ENCODE peak calls at places on chromosome 2, in ten cellular contexts. P, T, X, A, N, G, S, V, Z and L are unnamed samples. For H3K9me3, the result is how much of the 10 kb centered on the place peaks cover.

GRCh38 chr2:218811382-218811781 is 20.2 kb downstream of the PRKAG3 start:
- DNase-seq in T (no peak), Z (no peak), P (no peak), V (no peak), S (no peak), N (no peak), X (no peak), A (no peak), G (no peak), L (no peak)

GRCh38 chr2:63658176-63658968 is 69.6 kb downstream of the MDH1 start:
- DNase-seq in S (no peak), X (no peak), G (no peak), N (no peak), P (no peak), T (peak), V (no peak), A (no peak), Z (no peak), L (no peak)

GRCh38 chr2:22124003-22124402 is 1000.2 kb downstream of the TDRD15 start:
- DNase-seq in N (no peak), A (no peak), S (no peak), G (no peak), T (no peak), V (no peak), P (no peak), X (no peak), Z (no peak), L (no peak)

GRCh38 chr2:100786297-100786658 is 33.7 kb upstream of the NPAS2 start:
- DNase-seq in X (no peak), V (no peak), Z (peak), A (peak), P (peak), T (peak), S (no peak), N (no peak), G (no peak), L (no peak)

GRCh38 chr2:239225921-239226561 is 174.8 kb downstream of the HDAC4 start:
- DNase-seq in Z (no peak), A (no peak), S (no peak), N (no peak), P (no peak), V (no peak), X (no peak), T (peak), G (peak), L (no peak)

GRCh38 chr2:217795706-217796465 is 206.9 kb downstream of the TNS1 start:
- DNase-seq in X (no peak), A (no peak), V (no peak), T (no peak), S (no peak), G (no peak), N (no peak), Z (no peak), P (peak), L (no peak)

GRCh38 chr2:98356729-98357128 is 10.5 kb downstream of the CNGA3 start:
- DNase-seq in N (no peak), P (no peak), X (no peak), S (no peak), V (no peak), Z (no peak), T (no peak), G (no peak), A (no peak), L (no peak)

GRCh38 chr2:191114403-191114886 is 36.3 kb downstream of the STAT4 start:
- DNase-seq in X (no peak), S (no peak), T (peak), G (no peak), Z (no peak), N (no peak), V (no peak), A (no peak), P (no peak), L (peak)

GRCh38 chr2:196113061-196113974 is 44.7 kb upstream of the DNAH7 start:
- DNase-seq in X (peak), A (no peak), N (no peak), G (no peak), Z (no peak), S (no peak), T (peak), P (no peak), V (no peak), L (no peak)

GRCh38 chr2:37625781-37626548 is 45.5 kb downstream of the CDC42EP3 start:
- DNase-seq in S (peak), X (no peak), G (no peak), V (no peak), A (no peak), T (peak), P (no peak), N (no peak), Z (no peak), L (peak)

GRCh38 chr2:196376984-196377877 is 205.9 kb upstream of the STK17B start:
- DNase-seq in A (no peak), S (no peak), X (no peak), T (peak), N (no peak), G (no peak), Z (no peak), V (no peak), P (no peak), L (no peak)

GRCh38 chr2:98334439-98335078 is 11.7 kb upstream of the CNGA3 start:
- DNase-seq in Z (peak), T (peak), X (no peak), P (no peak), A (no peak), G (no peak), S (no peak), N (no peak), V (no peak), L (no peak)

GRCh38 chr2:215572341-215572848 is 136.5 kb upstream of the FN1 start:
- DNase-seq in T (no peak), S (no peak), Z (no peak), A (no peak), X (no peak), G (no peak), P (no peak), N (no peak), V (no peak), L (no peak)

GRCh38 chr2:96321230-96322103 is 3.6 kb upstream of the ITPRIPL1 start:
- DNase-seq in X (peak), G (peak), Z (peak), N (peak), T (peak), A (peak), V (peak), P (peak), S (peak), L (peak)

GRCh38 chr2:180359522-180360282 is 352.6 kb upstream of the CWC22 start:
- DNase-seq in S (no peak), T (peak), N (no peak), P (peak), X (no peak), Z (no peak), V (no peak), A (no peak), G (peak), L (no peak)

GRCh38 chr2:145038041-145038525 is 518.2 kb upstream of the ZEB2 start:
- DNase-seq in G (no peak), X (no peak), V (peak), Z (no peak), S (no peak), N (no peak), A (no peak), P (no peak), T (no peak), L (no peak)

GRCh38 chr2:219522111-219523030 is 8.1 kb downstream of the ASIC4 start:
- DNase-seq in N (peak), T (peak), S (no peak), P (no peak), G (no peak), X (no peak), V (peak), A (no peak), Z (no peak), L (no peak)

GRCh38 chr2:72757177-72757775 is 68.6 kb downstream of the EXOC6B start:
- DNase-seq in G (no peak), Z (peak), T (no peak), N (no peak), S (no peak), V (peak), A (no peak), P (no peak), X (no peak), L (no peak)

GRCh38 chr2:185417111-185417510 is 321.5 kb upstream of the FSIP2 start:
- DNase-seq in P (no peak), A (no peak), S (no peak), X (no peak), V (no peak), T (no peak), G (no peak), Z (no peak), N (no peak), L (no peak)

GRCh38 chr2:63052411-63053234 is 2.0 kb downstream of the OTX1 start:
- DNase-seq in A (no peak), N (no peak), X (no peak), G (no peak), P (no peak), T (no peak), V (no peak), Z (no peak), S (no peak), L (no peak)

GRCh38 chr2:73716518-73717250 is 20.5 kb downstream of the TPRKB start:
- DNase-seq in A (no peak), V (no peak), T (no peak), Z (no peak), S (no peak), P (peak), N (no peak), G (no peak), X (no peak), L (no peak)

GRCh38 chr2:232973796-232974195 is 39.3 kb downstream of the NGEF start:
- DNase-seq in P (no peak), A (no peak), S (no peak), T (no peak), V (no peak), Z (no peak), X (no peak), N (peak), G (no peak), L (no peak)

GRCh38 chr2:106904242-106904641 is 18.3 kb upstream of the ST6GAL2 start:
- DNase-seq in P (no peak), N (no peak), T (no peak), X (no peak), G (no peak), S (no peak), Z (no peak), V (no peak), A (no peak), L (no peak)

GRCh38 chr2:173326806-173327205 is 27.9 kb upstream of the CDCA7 start:
- DNase-seq in S (no peak), A (no peak), Z (no peak), P (no peak), X (no peak), V (no peak), N (no peak), T (peak), G (no peak), L (no peak)
- H3K9me3 ChIP-seq in S (under half), A (half or more), Z (under half), P (under half), X (under half), V (under half), N (under half), T (under half), G (under half), L (under half)

DNA sequence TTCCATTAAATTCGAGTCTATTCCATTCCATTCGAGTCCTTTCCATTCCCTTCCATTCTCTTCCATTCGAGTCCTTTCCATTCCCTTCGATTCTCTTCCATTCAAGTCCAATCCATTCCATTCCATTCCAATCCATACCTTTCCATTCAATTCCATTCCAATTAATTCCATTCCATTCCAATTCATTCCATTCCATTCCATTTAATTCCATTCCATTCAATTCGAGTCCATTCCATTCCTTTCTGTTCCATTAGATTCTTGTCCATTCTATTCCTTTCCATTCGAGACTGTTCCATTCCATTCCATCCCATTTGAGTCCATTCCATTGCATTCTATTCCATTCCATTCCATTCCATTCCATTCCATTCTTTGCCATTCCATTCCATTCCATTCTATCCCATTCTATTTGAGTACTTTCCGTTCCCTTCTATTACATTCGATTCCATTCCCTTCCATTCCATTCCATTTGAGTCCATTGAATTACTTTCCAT is 1130.0 kb downstream of the RPIA start:
- DNase-seq in V (no peak), G (no peak), X (no peak), N (no peak), A (no peak), S (no peak), Z (no peak), T (no peak), P (no peak), L (no peak)
- H3K9me3 ChIP-seq in V (half or more), G (half or more), X (under half), N (under half), A (under half), S (half or more), Z (under half), T (under half), P (under half), L (under half)

DNA sequence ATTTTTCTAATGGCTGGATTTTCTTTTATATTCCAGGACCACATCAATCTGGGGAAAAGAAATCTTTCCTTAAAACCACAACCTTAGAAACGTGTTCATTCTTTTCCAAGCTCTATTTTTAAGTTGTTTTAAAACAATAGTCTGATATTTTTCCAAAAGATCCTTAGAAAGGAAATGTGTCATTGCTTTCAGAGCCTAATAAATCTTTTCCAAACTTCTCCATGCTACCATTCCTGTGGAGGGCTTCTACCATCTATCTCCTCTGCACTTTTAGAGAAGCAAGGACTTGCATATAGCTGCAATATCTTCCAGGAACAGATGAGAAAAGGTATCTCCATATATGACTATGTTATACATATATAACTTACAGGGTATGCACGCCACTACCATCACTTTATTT is 21.2 kb downstream of the WDFY1 start:
- DNase-seq in G (no peak), V (no peak), N (no peak), Z (no peak), A (no peak), P (no peak), X (no peak), T (peak), S (no peak), L (no peak)
- H3K9me3 ChIP-seq in G (under half), V (under half), N (under half), Z (under half), A (under half), P (under half), X (under half), T (under half), S (under half), L (under half)

GRCh38 chr2:230052299-230052698 is 16.4 kb downstream of the SLC16A14 start:
- DNase-seq in G (no peak), Z (no peak), T (peak), V (no peak), X (no peak), P (no peak), S (no peak), A (no peak), N (no peak), L (no peak)
- H3K9me3 ChIP-seq in G (under half), Z (under half), T (under half), V (under half), X (under half), P (under half), S (under half), A (under half), N (under half), L (under half)